ENCODE peak calls at places on chromosomes 7 and 10, in nine cellular contexts. U is GM20000, T is GM12865, Q is hepatocyte, E is astrocyte, R is epithelial cell of esophagus, F is uterus, J is IMR-90, X is mucosa of descending colon. A is an unnamed sample.

GRCh38 chr7:98133181-98133580 is 26.5 kb downstream of the LMTK2 start:
- DNase-seq in T (peak; percentile 83), E (peak; percentile 14), R (peak; percentile 10), U (peak; percentile 40), X (no peak), F (no peak), Q (no peak), J (no peak), A (no peak)

GRCh38 chr7:127959770-127960169 is 71.5 kb downstream of the LRRC4 start:
- DNase-seq in T (peak; percentile 45), E (no peak), J (no peak), R (no peak), X (no peak), U (no peak), F (no peak), Q (no peak), A (no peak)

GRCh38 chr10:86956195-86956840 is 1.1 kb downstream of the MMRN2 start:
- DNase-seq in T (no peak), J (no peak), F (no peak), U (no peak), Q (no peak), X (no peak), E (no peak), R (no peak), A (no peak)

GRCh38 chr10:133260895-133261725 is 15.6 kb downstream of the ADAM8 start:
- DNase-seq in U (peak; percentile 79), X (peak; percentile 82), J (no peak), R (no peak), T (peak; percentile 68), F (peak; percentile 51), Q (peak; percentile 60), E (no peak), A (peak; percentile 63)

GRCh38 chr10:34114914-34115313 is 700.2 kb downstream of the PARD3 start:
- DNase-seq in T (no peak), R (no peak), X (no peak), F (no peak), Q (no peak), J (no peak), E (no peak), U (no peak), A (no peak)

GRCh38 chr10:7889947-7890542 is 71.7 kb downstream of the TAF3 start:
- DNase-seq in J (no peak), U (no peak), R (no peak), Q (no peak), X (no peak), F (no peak), E (no peak), T (peak; percentile 8), A (no peak)

GRCh38 chr7:40866601-40867000 is 731.8 kb downstream of the SUGCT start:
- DNase-seq in T (no peak), R (no peak), U (no peak), X (no peak), E (peak; percentile 32), J (no peak), F (peak; percentile 27), Q (no peak), A (no peak)

GRCh38 chr10:84665883-84666463 is 337.6 kb downstream of the CCSER2 start:
- DNase-seq in U (peak; percentile 36), Q (peak; percentile 23), F (no peak), T (peak; percentile 42), E (no peak), X (peak; percentile 24), J (no peak), R (peak; percentile 43), A (peak; percentile 13)

GRCh38 chr10:77687018-77687417 is 49.4 kb upstream of the KCNMA1 start:
- DNase-seq in Q (no peak), F (no peak), E (no peak), X (no peak), R (no peak), J (no peak), U (no peak), T (no peak), A (no peak)

GRCh38 chr10:77682408-77683087 is 44.9 kb upstream of the KCNMA1 start:
- DNase-seq in X (no peak), T (no peak), J (no peak), R (no peak), F (no peak), E (no peak), U (no peak), Q (no peak), A (no peak)

GRCh38 chr10:77686096-77686495 is 48.5 kb upstream of the KCNMA1 start:
- DNase-seq in Q (no peak), X (no peak), E (no peak), J (no peak), U (no peak), T (no peak), F (no peak), R (no peak), A (no peak)

GRCh38 chr10:77687621-77688020 is 50.0 kb upstream of the KCNMA1 start:
- DNase-seq in E (no peak), F (no peak), R (no peak), U (no peak), X (no peak), Q (no peak), T (no peak), J (no peak), A (no peak)

DNA sequence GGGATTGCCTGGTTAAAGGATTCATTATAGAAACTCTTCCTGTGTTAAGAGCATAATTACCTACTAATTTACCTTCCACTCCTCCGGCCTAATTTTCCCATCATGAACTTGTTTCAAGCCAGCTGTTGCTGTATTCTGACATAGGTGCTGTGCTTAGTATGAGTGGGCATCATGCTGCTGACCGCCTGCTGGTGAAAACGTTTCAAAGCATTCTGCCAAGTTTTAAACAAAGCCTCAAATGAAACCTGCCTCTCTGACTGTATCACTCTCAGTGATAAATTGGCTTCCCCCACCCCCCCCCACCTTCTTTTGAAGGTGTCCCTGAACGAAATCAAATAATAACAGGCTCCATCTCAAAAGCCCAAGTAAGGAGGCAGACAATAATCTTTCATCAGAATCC is 47.9 kb upstream of the KCNMA1 start:
- DNase-seq in E (no peak), T (peak; percentile 35), R (no peak), X (no peak), F (no peak), U (no peak), J (no peak), Q (no peak), A (no peak)
- TF ChIP-seq CTCF in E (no peak), T (no peak), R (no peak), X (no peak), F (no peak), U (no peak), J (no peak), Q (no peak), A (no peak)

DNA sequence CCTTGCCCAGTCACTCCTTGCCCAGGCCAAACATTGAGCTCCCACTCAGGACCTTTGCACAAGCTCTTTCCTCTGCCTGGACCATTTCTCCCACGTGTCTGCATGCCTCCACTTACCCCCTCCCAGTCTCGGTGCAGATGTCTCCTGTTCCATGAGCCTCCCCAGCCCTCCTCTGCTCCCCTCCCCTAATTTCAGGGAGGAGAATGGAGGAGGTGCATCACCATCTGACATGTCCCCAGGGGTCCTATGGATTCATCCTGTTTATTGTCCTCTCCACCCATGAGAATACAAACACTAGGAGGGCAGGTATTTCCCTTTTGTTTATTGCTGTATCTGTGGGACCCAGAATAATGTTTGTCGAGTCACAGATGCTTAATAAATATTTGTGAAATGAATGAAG is 8.6 kb upstream of the GRID2IP start:
- DNase-seq in T (no peak), Q (no peak), U (no peak), E (no peak), R (no peak), X (no peak), F (no peak), J (no peak), A (no peak)
- TF ChIP-seq CTCF in T (no peak), Q (no peak), U (no peak), E (no peak), R (no peak), X (no peak), F (no peak), J (no peak), A (no peak)

GRCh38 chr10:98861962-98862361 is 373.7 kb downstream of the HPSE2 start:
- DNase-seq in T (no peak), X (no peak), U (no peak), R (no peak), E (no peak), F (no peak), J (no peak), Q (no peak), A (no peak)

GRCh38 chr10:98852686-98853085 is 383.0 kb downstream of the HPSE2 start:
- DNase-seq in E (no peak), T (peak; percentile 2), Q (no peak), X (no peak), R (no peak), J (peak; percentile 0), U (no peak), F (no peak), A (no peak)

GRCh38 chr10:98855403-98856189 is 380.1 kb downstream of the HPSE2 start:
- DNase-seq in U (no peak), Q (no peak), X (no peak), R (no peak), J (no peak), E (no peak), F (no peak), T (peak; percentile 30), A (no peak)

DNA sequence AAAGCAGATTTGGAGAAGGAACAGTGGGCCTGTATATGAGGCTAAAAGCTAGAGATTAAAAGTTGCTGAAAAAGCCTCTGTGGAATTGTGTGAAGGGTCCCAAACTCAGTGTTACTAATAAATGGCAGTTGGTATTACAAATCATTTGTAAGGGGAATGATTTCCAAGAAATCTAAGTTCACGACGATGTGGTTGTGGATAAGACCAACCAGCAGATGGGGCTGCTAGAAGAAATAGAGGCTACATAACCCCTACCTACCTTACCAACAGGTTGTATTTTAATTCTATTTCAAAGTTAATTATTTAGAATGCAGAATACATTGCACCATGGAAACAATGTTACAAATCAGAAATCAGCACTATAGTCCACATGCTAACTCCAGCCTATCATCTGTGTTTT is 377.1 kb downstream of the HPSE2 start:
- DNase-seq in R (peak; percentile 17), J (peak; percentile 12), T (peak; percentile 2), F (no peak), Q (no peak), X (no peak), U (no peak), E (no peak), A (no peak)
- TF ChIP-seq CTCF in R (no peak), J (peak; percentile 9), T (no peak), F (no peak), Q (peak; percentile 11), X (no peak), U (no peak), E (no peak), A (no peak)

GRCh38 chr10:88386204-88386877 is 196.8 kb downstream of the RNLS start:
- DNase-seq in J (no peak), T (peak; percentile 83), X (no peak), Q (peak; percentile 53), R (peak; percentile 67), E (no peak), F (no peak), U (peak; percentile 20), A (peak; percentile 47)

GRCh38 chr10:88382699-88383098 is 200.4 kb downstream of the RNLS start:
- DNase-seq in X (no peak), J (no peak), R (no peak), T (no peak), F (no peak), E (no peak), Q (no peak), U (no peak), A (no peak)

GRCh38 chr10:88389456-88389855 is 193.7 kb downstream of the RNLS start:
- DNase-seq in T (peak; percentile 77), F (peak; percentile 20), J (peak; percentile 73), X (no peak), Q (peak; percentile 68), E (no peak), U (no peak), R (peak; percentile 61), A (peak; percentile 22)

GRCh38 chr10:88386878-88387773 is 196.0 kb downstream of the RNLS start:
- DNase-seq in E (peak; percentile 93), J (peak; percentile 82), T (peak; percentile 87), X (no peak), Q (peak; percentile 78), R (peak; percentile 57), U (peak; percentile 58), F (peak; percentile 21), A (peak; percentile 60)

GRCh38 chr10:88385601-88386203 is 197.4 kb downstream of the RNLS start:
- DNase-seq in X (peak; percentile 94), Q (peak; percentile 74), E (no peak), F (peak; percentile 30), U (peak; percentile 49), R (peak; percentile 90), J (no peak), T (peak; percentile 94), A (peak; percentile 79)
- TF ChIP-seq CTCF in X (no peak), Q (no peak), E (no peak), F (no peak), U (no peak), R (peak; percentile 15), J (no peak), T (no peak), A (no peak)